ENCODE peak calls at places on chromosome 2, in seven cellular contexts. J, B, C, Q, K, T and D are unnamed samples.

GRCh38 chr2:152369176-152369860 is 34.3 kb downstream of the FMNL2 start:
- DNase-seq in J (no peak), B (no peak), C (no peak), Q (peak), K (no peak), T (peak), D (no peak)

GRCh38 chr2:104878863-104879512 is 25.1 kb downstream of the POU3F3 start:
- DNase-seq in J (no peak), B (no peak), C (no peak), Q (no peak), K (no peak), T (no peak), D (no peak)

GRCh38 chr2:98730053-98730850 is 680 bp downstream of the MGAT4A start:
- DNase-seq in J (peak), B (peak), C (peak), Q (no peak), K (peak), T (no peak), D (peak)

GRCh38 chr2:241788572-241788971 is 11.9 kb downstream of the GAL3ST2 start:
- DNase-seq in J (no peak), B (peak), C (no peak), Q (no peak), K (no peak), T (no peak), D (peak)

GRCh38 chr2:239179851-239180371 is 220.9 kb downstream of the HDAC4 start:
- DNase-seq in J (no peak), B (no peak), C (no peak), Q (no peak), K (no peak), T (no peak), D (no peak)

GRCh38 chr2:189393440-189394111 is 47.7 kb upstream of the WDR75 start:
- DNase-seq in J (no peak), B (no peak), C (no peak), Q (peak), K (no peak), T (peak), D (no peak)

GRCh38 chr2:157509755-157510154 is 65.9 kb upstream of the CYTIP start:
- DNase-seq in J (peak), B (peak), C (no peak), Q (no peak), K (no peak), T (no peak), D (no peak)

GRCh38 chr2:43269706-43270105 is 43.3 kb upstream of the ZFP36L2 start:
- DNase-seq in J (peak), B (no peak), C (no peak), Q (peak), K (no peak), T (peak), D (no peak)

GRCh38 chr2:22894761-22895160 is 490.2 kb upstream of the KLHL29 start:
- DNase-seq in J (no peak), B (no peak), C (no peak), Q (no peak), K (no peak), T (no peak), D (no peak)

GRCh38 chr2:231161252-231162035 is 36.6 kb upstream of the HTR2B start:
- DNase-seq in J (no peak), B (no peak), C (no peak), Q (no peak), K (no peak), T (no peak), D (no peak)

GRCh38 chr2:131682122-131682944 is 154.6 kb downstream of the CCDC74A start:
- DNase-seq in J (peak), B (peak), C (peak), Q (peak), K (peak), T (peak), D (peak)

GRCh38 chr2:158624961-158625360 is 168.2 kb downstream of the PKP4 start:
- DNase-seq in J (no peak), B (no peak), C (no peak), Q (no peak), K (no peak), T (no peak), D (no peak)

GRCh38 chr2:72576459-72576858 is 249.4 kb downstream of the EXOC6B start:
- DNase-seq in J (no peak), B (no peak), C (no peak), Q (no peak), K (no peak), T (peak), D (no peak)

GRCh38 chr2:31318360-31319336 is 84.7 kb downstream of the EHD3 start:
- DNase-seq in J (no peak), B (peak), C (no peak), Q (peak), K (no peak), T (peak), D (no peak)

GRCh38 chr2:183037660-183038340 is 457 bp downstream of the NCKAP1 start:
- DNase-seq in J (peak), B (no peak), C (peak), Q (no peak), K (no peak), T (no peak), D (no peak)

GRCh38 chr2:231810905-231811304 is 24.7 kb downstream of the COPS7B start:
- DNase-seq in J (no peak), B (no peak), C (no peak), Q (peak), K (no peak), T (peak), D (no peak)

GRCh38 chr2:65503746-65504145 is 71.3 kb upstream of the SPRED2 start:
- DNase-seq in J (peak), B (no peak), C (no peak), Q (no peak), K (no peak), T (no peak), D (no peak)

GRCh38 chr2:23636412-23636811 is 251.4 kb downstream of the KLHL29 start:
- DNase-seq in J (no peak), B (peak), C (no peak), Q (peak), K (no peak), T (peak), D (no peak)

GRCh38 chr2:217270089-217270800 is 410.4 kb upstream of the TNP1 start:
- DNase-seq in J (no peak), B (no peak), C (no peak), Q (no peak), K (no peak), T (no peak), D (no peak)

GRCh38 chr2:147382322-147382948 is 462.4 kb upstream of the ACVR2A start:
- DNase-seq in J (no peak), B (no peak), C (no peak), Q (no peak), K (no peak), T (no peak), D (no peak)

GRCh38 chr2:238696323-238696722 is 151.6 kb upstream of the TWIST2 start:
- DNase-seq in J (no peak), B (no peak), C (no peak), Q (no peak), K (no peak), T (no peak), D (no peak)

GRCh38 chr2:148914463-148914862 is 39.4 kb downstream of the KIF5C start:
- DNase-seq in J (peak), B (no peak), C (no peak), Q (no peak), K (no peak), T (no peak), D (no peak)

GRCh38 chr2:20221169-20221938 is 3.6 kb downstream of the SDC1 start:
- DNase-seq in J (no peak), B (no peak), C (no peak), Q (no peak), K (no peak), T (peak), D (no peak)

GRCh38 chr2:102367331-102367971 is 11.9 kb downstream of the IL18R1 start:
- DNase-seq in J (no peak), B (no peak), C (no peak), Q (no peak), K (no peak), T (no peak), D (peak)

GRCh38 chr2:7288484-7288883 is 371.3 kb downstream of the RNF144A start:
- DNase-seq in J (no peak), B (no peak), C (no peak), Q (no peak), K (no peak), T (no peak), D (no peak)

GRCh38 chr2:216688731-216689360 is 6.5 kb downstream of the IGFBP5 start:
- DNase-seq in J (no peak), B (no peak), C (no peak), Q (no peak), K (no peak), T (no peak), D (no peak)

GRCh38 chr2:168632733-168633132 is 169.7 kb upstream of the NOSTRIN start:
- DNase-seq in J (no peak), B (no peak), C (no peak), Q (peak), K (no peak), T (peak), D (no peak)

GRCh38 chr2:177812713-177813396 is 259.7 kb downstream of the PDE11A start:
- DNase-seq in J (no peak), B (peak), C (no peak), Q (no peak), K (no peak), T (no peak), D (no peak)

GRCh38 chr2:24972315-24972958 is 682 bp upstream of the DNAJC27 start:
- DNase-seq in J (peak), B (peak), C (peak), Q (peak), K (peak), T (peak), D (peak)

GRCh38 chr2:97736608-97737330 is 23.4 kb downstream of the ZAP70 start:
- DNase-seq in J (no peak), B (no peak), C (no peak), Q (no peak), K (no peak), T (no peak), D (no peak)

GRCh38 chr2:233828546-233829192 is 25.7 kb downstream of the HJURP start:
- DNase-seq in J (no peak), B (no peak), C (no peak), Q (no peak), K (no peak), T (no peak), D (no peak)

GRCh38 chr2:130368786-130369185 is 12.9 kb downstream of the PTPN18 start:
- DNase-seq in J (no peak), B (no peak), C (no peak), Q (no peak), K (no peak), T (no peak), D (no peak)

GRCh38 chr2:202037086-202037485 is 3.4 kb downstream of the FZD7 start:
- DNase-seq in J (no peak), B (no peak), C (no peak), Q (peak), K (no peak), T (no peak), D (no peak)

GRCh38 chr2:64730551-64731305 is 77.0 kb upstream of the SERTAD2 start:
- DNase-seq in J (peak), B (peak), C (peak), Q (peak), K (peak), T (peak), D (peak)

GRCh38 chr2:202375006-202375610 is 1.0 kb upstream of the BMPR2 start:
- DNase-seq in J (peak), B (peak), C (peak), Q (peak), K (peak), T (peak), D (peak)

GRCh38 chr2:88024509-88024908 is 8.2 kb upstream of the RNU2-63P start:
- DNase-seq in J (no peak), B (no peak), C (no peak), Q (no peak), K (no peak), T (no peak), D (no peak)

GRCh38 chr2:213703699-213704098 is 419.4 kb downstream of the SPAG16 start:
- DNase-seq in J (peak), B (no peak), C (no peak), Q (no peak), K (no peak), T (no peak), D (no peak)

GRCh38 chr2:101251844-101252407 is 760 bp upstream of the CNOT11 start:
- DNase-seq in J (no peak), B (peak), C (peak), Q (no peak), K (peak), T (no peak), D (peak)